ENCODE peak calls at places on chromosomes 5 and 9, in six cellular contexts. R is Peyer's patch, C is HT-29, Q is natural killer cell, Y is SK-N-SH, H is GM13977. N is an unnamed sample.

GRCh38 chr9:109816490-109816889 is 36.5 kb downstream of the PALM2AKAP2 start:
- DNase-seq in R (no peak), C (no peak), Q (no peak), Y (no peak), H (no peak), N (no peak)

GRCh38 chr9:113523421-113524141 is 60.1 kb downstream of the RGS3 start:
- DNase-seq in R (peak; percentile 71), C (no peak), Q (peak; percentile 51), Y (no peak), H (peak; percentile 72), N (no peak)

GRCh38 chr9:112874006-112874405 is 16.7 kb downstream of the SLC46A2 start:
- DNase-seq in R (no peak), C (no peak), Q (no peak), Y (no peak), H (no peak), N (no peak)

GRCh38 chr5:96680759-96681158 is 18.6 kb downstream of the CAST start:
- DNase-seq in R (no peak), C (no peak), Q (no peak), Y (no peak), H (no peak), N (no peak)

GRCh38 chr9:83403864-83404263 is 134.3 kb downstream of the FRMD3 start:
- DNase-seq in R (no peak), C (no peak), Q (no peak), Y (no peak), H (no peak), N (peak; percentile 28)

GRCh38 chr9:91515074-91515687 is 91.5 kb upstream of the NFIL3 start:
- DNase-seq in R (no peak), C (no peak), Q (no peak), Y (no peak), H (peak; percentile 36), N (peak; percentile 34)

GRCh38 chr9:34465468-34465867 is 6.9 kb downstream of the DNAI1 start:
- DNase-seq in R (no peak), C (no peak), Q (no peak), Y (no peak), H (no peak), N (no peak)

GRCh38 chr5:151758430-151759241 is at the start of gene ATOX1:
- DNase-seq in R (peak; percentile 95), C (peak; percentile 93), Q (peak; percentile 92), Y (peak; percentile 100), H (peak; percentile 97), N (peak; percentile 96)

GRCh38 chr5:1385395-1386273 is 40.7 kb upstream of the CLPTM1L start:
- DNase-seq in R (peak; percentile 96), C (peak; percentile 88), Q (peak; percentile 81), Y (peak; percentile 93), H (peak; percentile 94), N (peak; percentile 86)

GRCh38 chr5:40914835-40915234 is 5.5 kb downstream of the C7 start:
- DNase-seq in R (no peak), C (no peak), Q (no peak), Y (no peak), H (no peak), N (no peak)

GRCh38 chr5:79702606-79703380 is 13.2 kb downstream of the CMYA5 start:
- DNase-seq in R (no peak), C (peak; percentile 36), Q (no peak), Y (peak; percentile 62), H (no peak), N (no peak)

GRCh38 chr5:16156152-16156551 is 23.4 kb downstream of the MARCHF11 start:
- DNase-seq in R (no peak), C (no peak), Q (no peak), Y (no peak), H (no peak), N (no peak)

GRCh38 chr5:87393331-87393730 is 19.4 kb downstream of the CCNH start:
- DNase-seq in R (no peak), C (no peak), Q (no peak), Y (no peak), H (no peak), N (no peak)

GRCh38 chr5:108588323-108588722 is 159.4 kb upstream of the FER start:
- DNase-seq in R (no peak), C (no peak), Q (no peak), Y (no peak), H (no peak), N (no peak)

GRCh38 chr5:149710575-149710974 is 19.5 kb upstream of the PPARGC1B start:
- DNase-seq in R (no peak), C (no peak), Q (no peak), Y (no peak), H (no peak), N (no peak)

GRCh38 chr5:167952278-167952990 is 339.0 kb upstream of the WWC1 start:
- DNase-seq in R (no peak), C (no peak), Q (no peak), Y (no peak), H (no peak), N (no peak)

GRCh38 chr5:33343661-33344327 is 97.0 kb upstream of the TARS1 start:
- DNase-seq in R (no peak), C (no peak), Q (no peak), Y (no peak), H (no peak), N (no peak)